ENCODE peak calls at places on chromosomes 12 and 14, in eight cellular contexts. E is KBM-7; D is activated B cell treated with CpG ODN at 0.5 μM for 24 hours; U is lower lobe of right lung; G is posterior cingulate gyrus; P is activated CD4-positive, alpha-beta T cell treated with anti-CD3 and anti-CD28 coated beads, Interleukin-2, amount 50 U/mL, for 1 hour; X is activated effector memory CD4-positive, alpha-beta T cell treated with anti-CD3 and anti-CD28 coated beads, Interleukin-2, amount 50 U/mL, for 16 hours; M is AG20443. W is an unnamed sample.
A peak's percentile ranks its signal among the peaks of the same experiment; 100 is the strongest.

GRCh38 chr14:88130057-88130432 is 125.1 kb downstream of the GPR65 start:
- DNase-seq in E (no peak), D (no peak), U (no peak), G (no peak), P (no peak), X (no peak), M (no peak), W (no peak)

GRCh38 chr12:19002192-19002591 is 127.3 kb upstream of the PLEKHA5 start:
- DNase-seq in E (no peak), D (no peak), U (no peak), G (no peak), P (no peak), X (no peak), M (no peak), W (no peak)

GRCh38 chr14:105123266-105123665 is 45.3 kb downstream of the JAG2 start:
- DNase-seq in E (no peak), D (no peak), U (no peak), G (no peak), P (no peak), X (no peak), M (no peak), W (no peak)

GRCh38 chr12:92469837-92470236 is 233.0 kb upstream of the PLEKHG7 start:
- DNase-seq in E (no peak), D (no peak), U (no peak), G (no peak), P (no peak), X (no peak), M (peak; percentile 10), W (no peak)

GRCh38 chr14:61362072-61362750 is 40.8 kb downstream of the PRKCH start:
- DNase-seq in E (no peak), D (no peak), U (no peak), G (no peak), P (no peak), X (no peak), M (no peak), W (no peak)

GRCh38 chr12:113973109-113973904 is 7.2 kb upstream of the RBM19 start:
- DNase-seq in E (peak; percentile 52), D (no peak), U (no peak), G (no peak), P (no peak), X (no peak), M (no peak), W (no peak)

GRCh38 chr12:128365831-128366231 is 98.9 kb downstream of the TMEM132C start:
- DNase-seq in E (no peak), D (no peak), U (no peak), G (peak; percentile 93), P (no peak), X (no peak), M (no peak), W (no peak)

GRCh38 chr14:38791862-38792261 is 311.2 kb downstream of the SEC23A start:
- DNase-seq in E (no peak), D (no peak), U (no peak), G (no peak), P (no peak), X (no peak), M (no peak), W (no peak)

GRCh38 chr12:46185686-46186085 is 83.2 kb downstream of the SLC38A1 start:
- DNase-seq in E (no peak), D (no peak), U (no peak), G (no peak), P (no peak), X (no peak), M (no peak), W (no peak)

GRCh38 chr14:22811752-22812151 is 3.5 kb downstream of the SLC7A7 start:
- DNase-seq in E (peak; percentile 23), D (no peak), U (no peak), G (peak; percentile 31), P (no peak), X (no peak), M (no peak), W (no peak)